ENCODE peak calls at places on chromosomes 2 and 18, in ten cellular contexts. Q is EL; X is sigmoid colon; T is lower lobe of right lung; Y is glutamatergic neuron; M is stimulated activated CD8-positive, alpha-beta memory T cell treated with anti-CD3 and anti-CD28 coated beads, Interleukin-7, amount 100 ng/mL, for 1 hour; L is activated naive CD8-positive, alpha-beta T cell treated with anti-CD3 and anti-CD28 coated beads, Interleukin-2, amount 50 U/mL, for 24 hours; J is SJSA1; O is ovary; A is cardiac fibroblast. C is an unnamed sample.

GRCh38 chr2:197273485-197273884 is 37.1 kb downstream of the ANKRD44 start:
- DNase-seq in Q (no peak), X (no peak), T (peak; percentile 62), Y (peak; percentile 22), M (no peak), L (no peak), J (no peak), O (no peak), A (no peak), C (peak; percentile 41)

GRCh38 chr2:220811115-220811514 is 761.0 kb downstream of the EPHA4 start:
- DNase-seq in Q (peak; percentile 4), X (no peak), T (no peak), Y (no peak), M (no peak), L (no peak), J (no peak), O (no peak), A (no peak), C (no peak)

GRCh38 chr18:26121476-26121875 is 12.2 kb upstream of the PSMA8 start:
- DNase-seq in Q (no peak), X (no peak), T (no peak), Y (no peak), M (no peak), L (no peak), J (no peak), O (no peak), A (peak; percentile 37), C (no peak)

GRCh38 chr2:98654702-98655488 is 46.5 kb downstream of the UNC50 start:
- DNase-seq in Q (no peak), X (no peak), T (no peak), Y (no peak), M (no peak), L (peak; percentile 38), J (no peak), O (no peak), A (no peak), C (no peak)

GRCh38 chr2:42136832-42137821 is 32.0 kb upstream of the EML4 start:
- DNase-seq in Q (peak; percentile 12), X (no peak), T (no peak), Y (no peak), M (no peak), L (no peak), J (no peak), O (no peak), A (no peak), C (no peak)

GRCh38 chr2:149164827-149165226 is 126.3 kb downstream of the LYPD6B start:
- DNase-seq in Q (no peak), X (no peak), T (no peak), Y (no peak), M (no peak), L (no peak), J (no peak), O (no peak), A (no peak), C (no peak)

GRCh38 chr18:49813071-49813320 is 337 bp downstream of the ACAA2 start:
- DNase-seq in Q (peak; percentile 41), X (peak; percentile 71), T (peak; percentile 69), Y (peak; percentile 73), M (no peak), L (no peak), J (no peak), O (peak; percentile 65), A (peak; percentile 46), C (peak; percentile 46)

GRCh38 chr2:215188078-215188477 is 49.7 kb upstream of the ABCA12 start:
- DNase-seq in Q (peak; percentile 25), X (no peak), T (no peak), Y (no peak), M (no peak), L (no peak), J (peak; percentile 49), O (no peak), A (peak; percentile 33), C (no peak)

GRCh38 chr18:47260924-47261701 is 9.7 kb upstream of the SKOR2 start:
- DNase-seq in Q (no peak), X (no peak), T (no peak), Y (peak; percentile 77), M (no peak), L (no peak), J (no peak), O (no peak), A (no peak), C (no peak)

GRCh38 chr18:70423120-70423519 is 134.3 kb downstream of the SOCS6 start:
- DNase-seq in Q (no peak), X (no peak), T (no peak), Y (no peak), M (no peak), L (no peak), J (peak; percentile 16), O (no peak), A (no peak), C (no peak)

GRCh38 chr18:46322941-46323340 is 218.8 kb downstream of the HAUS1 start:
- DNase-seq in Q (no peak), X (no peak), T (no peak), Y (no peak), M (no peak), L (no peak), J (no peak), O (no peak), A (no peak), C (no peak)

GRCh38 chr2:174038472-174038871 is 73.3 kb upstream of the SP3 start:
- DNase-seq in Q (no peak), X (no peak), T (no peak), Y (no peak), M (no peak), L (no peak), J (no peak), O (no peak), A (no peak), C (no peak)

GRCh38 chr18:12336887-12337286 is 28.8 kb downstream of the TUBB6 start:
- DNase-seq in Q (peak; percentile 79), X (no peak), T (no peak), Y (no peak), M (no peak), L (no peak), J (peak; percentile 70), O (no peak), A (peak; percentile 51), C (no peak)

GRCh38 chr2:230714122-230714453 is 1.4 kb downstream of the CAB39 start:
- DNase-seq in Q (peak; percentile 80), X (no peak), T (no peak), Y (no peak), M (peak; percentile 14), L (peak; percentile 36), J (peak; percentile 52), O (no peak), A (peak; percentile 87), C (no peak)

GRCh38 chr2:132521321-132521720 is 104.7 kb downstream of the GPR39 start:
- DNase-seq in Q (peak; percentile 72), X (no peak), T (no peak), Y (no peak), M (no peak), L (no peak), J (no peak), O (no peak), A (peak; percentile 8), C (no peak)

GRCh38 chr2:233289590-233290424 is 17.8 kb upstream of the SAG start:
- DNase-seq in Q (no peak), X (no peak), T (no peak), Y (no peak), M (no peak), L (no peak), J (no peak), O (no peak), A (no peak), C (no peak)

GRCh38 chr2:232951891-232952290 is 61.2 kb downstream of the NGEF start:
- DNase-seq in Q (peak; percentile 55), X (no peak), T (no peak), Y (no peak), M (no peak), L (no peak), J (no peak), O (no peak), A (no peak), C (no peak)

GRCh38 chr2:118969025-118969733 is 27.2 kb downstream of the MARCO start:
- DNase-seq in Q (no peak), X (no peak), T (no peak), Y (no peak), M (no peak), L (no peak), J (no peak), O (no peak), A (no peak), C (no peak)

GRCh38 chr2:108573070-108573469 is 38.8 kb downstream of the LIMS1 start:
- DNase-seq in Q (peak; percentile 62), X (no peak), T (no peak), Y (no peak), M (no peak), L (no peak), J (no peak), O (no peak), A (peak; percentile 86), C (no peak)

GRCh38 chr2:27126252-27126710 is 2.7 kb downstream of the ABHD1 start:
- DNase-seq in Q (no peak), X (peak; percentile 19), T (no peak), Y (no peak), M (no peak), L (no peak), J (no peak), O (no peak), A (no peak), C (no peak)

GRCh38 chr2:158484892-158485556 is 28.3 kb downstream of the PKP4 start:
- DNase-seq in Q (no peak), X (no peak), T (no peak), Y (no peak), M (no peak), L (no peak), J (no peak), O (no peak), A (no peak), C (no peak)

GRCh38 chr2:172484253-172484652 is 56.9 kb downstream of the ITGA6 start:
- DNase-seq in Q (peak; percentile 22), X (no peak), T (no peak), Y (no peak), M (no peak), L (no peak), J (no peak), O (no peak), A (peak; percentile 41), C (no peak)

GRCh38 chr2:20433946-20434553 is 12.8 kb upstream of the RHOB start:
- DNase-seq in Q (no peak), X (peak; percentile 44), T (no peak), Y (no peak), M (no peak), L (no peak), J (no peak), O (no peak), A (no peak), C (no peak)

GRCh38 chr2:136116813-136117390 is 1.0 kb downstream of the CXCR4 start:
- DNase-seq in Q (no peak), X (no peak), T (peak; percentile 65), Y (peak; percentile 45), M (no peak), L (peak; percentile 65), J (no peak), O (peak; percentile 12), A (peak; percentile 16), C (peak; percentile 91)

GRCh38 chr2:160674076-160674630 is 180.5 kb upstream of the RBMS1 start:
- DNase-seq in Q (no peak), X (no peak), T (no peak), Y (no peak), M (no peak), L (no peak), J (no peak), O (no peak), A (peak; percentile 28), C (no peak)

GRCh38 chr2:95026471-95027368 is 1.2 kb downstream of the MAL start:
- DNase-seq in Q (no peak), X (no peak), T (no peak), Y (peak; percentile 57), M (no peak), L (no peak), J (no peak), O (no peak), A (no peak), C (no peak)

GRCh38 chr2:159071190-159071915 is 102.9 kb downstream of the TANC1 start:
- DNase-seq in Q (no peak), X (no peak), T (no peak), Y (no peak), M (no peak), L (no peak), J (no peak), O (no peak), A (no peak), C (no peak)

GRCh38 chr2:238936162-238937052 is 88.5 kb downstream of the TWIST2 start:
- DNase-seq in Q (no peak), X (no peak), T (no peak), Y (no peak), M (no peak), L (no peak), J (peak; percentile 25), O (no peak), A (no peak), C (no peak)

C was measured in left lung.